ENCODE peak calls at places on chromosomes 16 and 17, in nine cellular contexts. One of them, this sample, is unnamed.

GRCh38 chr16:53089434-53090270 is 34.9 kb downstream of the CHD9 start:
- DNase-seq in neural progenitor cell: peak; percentile 65
- DNase-seq in MM.1S: no peak
- DNase-seq in CD8-positive, alpha-beta T cell: no peak
- DNase-seq in endodermal cell: no peak
- DNase-seq in lower lobe of right lung: no peak
- DNase-seq in ovary: no peak
- DNase-seq in ascending aorta: no peak
- DNase-seq in fibroblast of lung: peak; percentile 32
- DNase-seq in this sample: no peak

GRCh38 chr17:77506371-77506991 is 365.7 kb downstream of the SEC14L1 start:
- DNase-seq in neural progenitor cell: no peak
- DNase-seq in ascending aorta: no peak
- DNase-seq in ovary: no peak
- DNase-seq in endodermal cell: peak; percentile 54
- DNase-seq in CD8-positive, alpha-beta T cell: no peak
- DNase-seq in fibroblast of lung: no peak
- DNase-seq in lower lobe of right lung: no peak
- DNase-seq in MM.1S: no peak
- DNase-seq in this sample: no peak

GRCh38 chr17:78484300-78485159 is 92.7 kb downstream of the DNAH17 start:
- DNase-seq in endodermal cell: peak; percentile 95
- DNase-seq in ascending aorta: no peak
- DNase-seq in lower lobe of right lung: peak; percentile 57
- DNase-seq in fibroblast of lung: no peak
- DNase-seq in MM.1S: no peak
- DNase-seq in neural progenitor cell: peak; percentile 69
- DNase-seq in CD8-positive, alpha-beta T cell: peak; percentile 58
- DNase-seq in ovary: no peak
- DNase-seq in this sample: no peak

GRCh38 chr16:80667925-80668324 is 127.1 kb downstream of the DYNLRB2 start:
- DNase-seq in endodermal cell: no peak
- DNase-seq in MM.1S: no peak
- DNase-seq in CD8-positive, alpha-beta T cell: no peak
- DNase-seq in lower lobe of right lung: no peak
- DNase-seq in ovary: no peak
- DNase-seq in neural progenitor cell: peak; percentile 8
- DNase-seq in fibroblast of lung: no peak
- DNase-seq in ascending aorta: no peak
- DNase-seq in this sample: no peak

GRCh38 chr16:10210979-10211378 is 28.8 kb upstream of the GRIN2A start:
- DNase-seq in fibroblast of lung: no peak
- DNase-seq in MM.1S: no peak
- DNase-seq in ascending aorta: no peak
- DNase-seq in neural progenitor cell: no peak
- DNase-seq in ovary: no peak
- DNase-seq in endodermal cell: no peak
- DNase-seq in CD8-positive, alpha-beta T cell: no peak
- DNase-seq in lower lobe of right lung: no peak
- DNase-seq in this sample: no peak

GRCh38 chr17:75733471-75733870 is 12.2 kb downstream of the ITGB4 start:
- DNase-seq in endodermal cell: peak; percentile 42
- DNase-seq in ascending aorta: no peak
- DNase-seq in neural progenitor cell: no peak
- DNase-seq in CD8-positive, alpha-beta T cell: no peak
- DNase-seq in ovary: no peak
- DNase-seq in MM.1S: no peak
- DNase-seq in fibroblast of lung: no peak
- DNase-seq in lower lobe of right lung: no peak
- DNase-seq in this sample: no peak

GRCh38 chr17:28279411-28279810 is 39.6 kb upstream of the TMEM97 start:
- DNase-seq in neural progenitor cell: no peak
- DNase-seq in ovary: no peak
- DNase-seq in endodermal cell: no peak
- DNase-seq in lower lobe of right lung: no peak
- DNase-seq in MM.1S: no peak
- DNase-seq in ascending aorta: no peak
- DNase-seq in fibroblast of lung: no peak
- DNase-seq in CD8-positive, alpha-beta T cell: no peak
- DNase-seq in this sample: no peak

GRCh38 chr17:78689029-78689428 is 93.0 kb downstream of the CYTH1 start:
- DNase-seq in ovary: no peak
- DNase-seq in CD8-positive, alpha-beta T cell: no peak
- DNase-seq in MM.1S: no peak
- DNase-seq in lower lobe of right lung: no peak
- DNase-seq in fibroblast of lung: no peak
- DNase-seq in neural progenitor cell: no peak
- DNase-seq in ascending aorta: no peak
- DNase-seq in endodermal cell: no peak
- DNase-seq in this sample: no peak

GRCh38 chr16:24036614-24037013 is 200.8 kb downstream of the PRKCB start:
- DNase-seq in fibroblast of lung: peak; percentile 42
- DNase-seq in endodermal cell: peak; percentile 79
- DNase-seq in ovary: no peak
- DNase-seq in CD8-positive, alpha-beta T cell: peak; percentile 14
- DNase-seq in MM.1S: peak; percentile 40
- DNase-seq in lower lobe of right lung: no peak
- DNase-seq in neural progenitor cell: peak; percentile 61
- DNase-seq in ascending aorta: no peak
- DNase-seq in this sample: no peak

GRCh38 chr17:82238562-82239201 is 9.8 kb downstream of the SLC16A3 start:
- DNase-seq in ovary: peak; percentile 77
- DNase-seq in endodermal cell: peak; percentile 75
- DNase-seq in lower lobe of right lung: peak; percentile 94
- DNase-seq in ascending aorta: no peak
- DNase-seq in CD8-positive, alpha-beta T cell: peak; percentile 45
- DNase-seq in fibroblast of lung: peak; percentile 76
- DNase-seq in neural progenitor cell: no peak
- DNase-seq in MM.1S: no peak
- DNase-seq in this sample: no peak

GRCh38 chr16:72561-73537 is at the start of gene RHBDF1:
- DNase-seq in CD8-positive, alpha-beta T cell: no peak
- DNase-seq in ovary: peak; percentile 77
- DNase-seq in endodermal cell: peak; percentile 92
- DNase-seq in lower lobe of right lung: peak; percentile 72
- DNase-seq in MM.1S: peak; percentile 45
- DNase-seq in fibroblast of lung: peak; percentile 55
- DNase-seq in neural progenitor cell: peak; percentile 90
- DNase-seq in ascending aorta: no peak
- DNase-seq in this sample: no peak

GRCh38 chr16:71540-72341 is 690 bp downstream of the RHBDF1 start:
- DNase-seq in MM.1S: no peak
- DNase-seq in neural progenitor cell: peak; percentile 79
- DNase-seq in ascending aorta: no peak
- DNase-seq in fibroblast of lung: peak; percentile 74
- DNase-seq in endodermal cell: peak; percentile 95
- DNase-seq in lower lobe of right lung: peak; percentile 77
- DNase-seq in ovary: peak; percentile 79
- DNase-seq in CD8-positive, alpha-beta T cell: no peak
- DNase-seq in this sample: no peak

GRCh38 chr16:75580-76501 is 2.2 kb upstream of the MPG start:
- DNase-seq in CD8-positive, alpha-beta T cell: no peak
- DNase-seq in fibroblast of lung: peak; percentile 93
- DNase-seq in ovary: peak; percentile 91
- DNase-seq in ascending aorta: peak; percentile 43
- DNase-seq in MM.1S: no peak
- DNase-seq in neural progenitor cell: peak; percentile 54
- DNase-seq in endodermal cell: peak; percentile 90
- DNase-seq in lower lobe of right lung: peak; percentile 84
- DNase-seq in this sample: no peak

GRCh38 chr16:74437-75318 is 2.2 kb upstream of the RHBDF1 start:
- DNase-seq in MM.1S: no peak
- DNase-seq in endodermal cell: peak; percentile 89
- DNase-seq in neural progenitor cell: no peak
- DNase-seq in CD8-positive, alpha-beta T cell: no peak
- DNase-seq in lower lobe of right lung: no peak
- DNase-seq in ovary: no peak
- DNase-seq in ascending aorta: no peak
- DNase-seq in fibroblast of lung: no peak
- DNase-seq in this sample: no peak

DNA sequence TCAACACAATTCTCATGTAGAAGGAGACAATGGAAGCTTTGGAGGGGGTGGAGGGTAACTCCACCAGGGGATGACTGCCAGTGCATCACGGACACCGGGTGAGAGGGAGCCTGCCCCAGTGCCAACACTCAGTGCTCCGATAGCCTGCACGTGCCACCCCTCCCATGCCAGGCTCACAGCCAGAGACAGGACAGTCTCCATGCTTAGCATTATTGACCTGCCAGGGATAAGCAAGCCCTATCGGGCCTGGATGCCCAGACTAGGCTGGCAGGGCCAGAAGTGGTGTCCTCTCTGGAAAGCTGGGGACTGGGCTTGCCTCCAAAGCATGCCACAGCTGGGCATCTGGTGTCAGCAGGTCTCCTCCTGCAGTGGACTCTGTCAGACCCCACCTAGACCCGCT is 1.6 kb upstream of the RHBDF1 start:
- DNase-seq in neural progenitor cell: no peak
- DNase-seq in lower lobe of right lung: no peak
- DNase-seq in fibroblast of lung: no peak
- DNase-seq in ascending aorta: no peak
- DNase-seq in endodermal cell: no peak
- DNase-seq in ovary: no peak
- DNase-seq in CD8-positive, alpha-beta T cell: no peak
- DNase-seq in MM.1S: no peak
- DNase-seq in this sample: no peak
- H3K27ac ChIP-seq in neural progenitor cell: no peak overlapping the region
- H3K27ac ChIP-seq in lower lobe of right lung: peak overlapping the region; percentile 83
- H3K27ac ChIP-seq in fibroblast of lung: no peak overlapping the region
- H3K27ac ChIP-seq in ascending aorta: peak overlapping the region; percentile 100
- H3K27ac ChIP-seq in endodermal cell: no peak overlapping the region
- H3K27ac ChIP-seq in ovary: peak overlapping the region; percentile 97
- H3K27ac ChIP-seq in CD8-positive, alpha-beta T cell: no peak overlapping the region
- H3K27ac ChIP-seq in MM.1S: no peak overlapping the region
- H3K27ac ChIP-seq in this sample: no peak overlapping the region

GRCh38 chr16:48534601-48535340 is 75.2 kb downstream of the N4BP1 start:
- DNase-seq in fibroblast of lung: no peak
- DNase-seq in endodermal cell: no peak
- DNase-seq in ovary: no peak
- DNase-seq in neural progenitor cell: no peak
- DNase-seq in lower lobe of right lung: no peak
- DNase-seq in MM.1S: no peak
- DNase-seq in ascending aorta: no peak
- DNase-seq in CD8-positive, alpha-beta T cell: no peak
- DNase-seq in this sample: no peak
- TF ChIP-seq CTCF in fibroblast of lung: no peak
- TF ChIP-seq CTCF in endodermal cell: peak; percentile 15
- TF ChIP-seq CTCF in ovary: no peak
- TF ChIP-seq CTCF in neural progenitor cell: no peak
- TF ChIP-seq CTCF in lower lobe of right lung: no peak
- TF ChIP-seq CTCF in MM.1S: no peak
- TF ChIP-seq CTCF in ascending aorta: no peak
- TF ChIP-seq CTCF in CD8-positive, alpha-beta T cell: no peak
- TF ChIP-seq CTCF in this sample: no peak

GRCh38 chr17:69090365-69090764 is 29.6 kb upstream of the ABCA9 start:
- DNase-seq in endodermal cell: no peak
- DNase-seq in ascending aorta: no peak
- DNase-seq in ovary: no peak
- DNase-seq in fibroblast of lung: peak; percentile 27
- DNase-seq in lower lobe of right lung: no peak
- DNase-seq in MM.1S: no peak
- DNase-seq in CD8-positive, alpha-beta T cell: no peak
- DNase-seq in neural progenitor cell: no peak
- DNase-seq in this sample: no peak

GRCh38 chr17:69088643-69089200 is 28.0 kb upstream of the ABCA9 start:
- DNase-seq in fibroblast of lung: no peak
- DNase-seq in neural progenitor cell: no peak
- DNase-seq in MM.1S: no peak
- DNase-seq in CD8-positive, alpha-beta T cell: no peak
- DNase-seq in lower lobe of right lung: no peak
- DNase-seq in ovary: no peak
- DNase-seq in ascending aorta: no peak
- DNase-seq in endodermal cell: no peak
- DNase-seq in this sample: no peak

GRCh38 chr17:69093995-69094394 is 33.3 kb upstream of the ABCA9 start:
- DNase-seq in MM.1S: no peak
- DNase-seq in fibroblast of lung: no peak
- DNase-seq in ascending aorta: no peak
- DNase-seq in ovary: no peak
- DNase-seq in CD8-positive, alpha-beta T cell: no peak
- DNase-seq in neural progenitor cell: no peak
- DNase-seq in endodermal cell: no peak
- DNase-seq in lower lobe of right lung: no peak
- DNase-seq in this sample: no peak

GRCh38 chr17:69098635-69099034 is 37.9 kb upstream of the ABCA9 start:
- DNase-seq in endodermal cell: no peak
- DNase-seq in CD8-positive, alpha-beta T cell: no peak
- DNase-seq in neural progenitor cell: no peak
- DNase-seq in ascending aorta: no peak
- DNase-seq in ovary: no peak
- DNase-seq in fibroblast of lung: no peak
- DNase-seq in lower lobe of right lung: no peak
- DNase-seq in MM.1S: no peak
- DNase-seq in this sample: no peak

GRCh38 chr17:69093279-69093789 is 32.6 kb upstream of the ABCA9 start:
- DNase-seq in ovary: no peak
- DNase-seq in ascending aorta: no peak
- DNase-seq in endodermal cell: no peak
- DNase-seq in CD8-positive, alpha-beta T cell: no peak
- DNase-seq in lower lobe of right lung: no peak
- DNase-seq in fibroblast of lung: peak; percentile 47
- DNase-seq in neural progenitor cell: no peak
- DNase-seq in MM.1S: no peak
- DNase-seq in this sample: no peak
- H3K4me1 ChIP-seq in ovary: peaks cover 2% of the 10 kb centered on the region
- H3K4me1 ChIP-seq in ascending aorta: no peaks in the 10 kb centered on the region
- H3K4me1 ChIP-seq in endodermal cell: no peaks in the 10 kb centered on the region
- H3K4me1 ChIP-seq in CD8-positive, alpha-beta T cell: no peaks in the 10 kb centered on the region
- H3K4me1 ChIP-seq in lower lobe of right lung: no peaks in the 10 kb centered on the region
- H3K4me1 ChIP-seq in fibroblast of lung: no peaks in the 10 kb centered on the region
- H3K4me1 ChIP-seq in neural progenitor cell: no peaks in the 10 kb centered on the region
- H3K4me1 ChIP-seq in MM.1S: no peaks in the 10 kb centered on the region
- H3K4me1 ChIP-seq in this sample: no peaks in the 10 kb centered on the region

GRCh38 chr17:869567-870530 is 87.7 kb downstream of the MRM3 start:
- DNase-seq in MM.1S: no peak
- DNase-seq in ascending aorta: no peak
- DNase-seq in lower lobe of right lung: no peak
- DNase-seq in endodermal cell: peak; percentile 67
- DNase-seq in CD8-positive, alpha-beta T cell: no peak
- DNase-seq in neural progenitor cell: no peak
- DNase-seq in fibroblast of lung: peak; percentile 60
- DNase-seq in ovary: no peak
- DNase-seq in this sample: no peak

GRCh38 chr17:864315-864714 is 82.2 kb downstream of the MRM3 start:
- DNase-seq in endodermal cell: no peak
- DNase-seq in CD8-positive, alpha-beta T cell: no peak
- DNase-seq in lower lobe of right lung: no peak
- DNase-seq in ovary: no peak
- DNase-seq in ascending aorta: no peak
- DNase-seq in neural progenitor cell: no peak
- DNase-seq in fibroblast of lung: no peak
- DNase-seq in MM.1S: no peak
- DNase-seq in this sample: no peak

GRCh38 chr17:866568-867087 is 84.5 kb downstream of the MRM3 start:
- DNase-seq in fibroblast of lung: no peak
- DNase-seq in lower lobe of right lung: no peak
- DNase-seq in ascending aorta: no peak
- DNase-seq in ovary: no peak
- DNase-seq in CD8-positive, alpha-beta T cell: no peak
- DNase-seq in endodermal cell: no peak
- DNase-seq in neural progenitor cell: no peak
- DNase-seq in MM.1S: no peak
- DNase-seq in this sample: no peak

GRCh38 chr17:869067-869466 is 86.9 kb downstream of the MRM3 start:
- DNase-seq in MM.1S: no peak
- DNase-seq in ovary: peak; percentile 72
- DNase-seq in CD8-positive, alpha-beta T cell: no peak
- DNase-seq in ascending aorta: peak; percentile 28
- DNase-seq in lower lobe of right lung: no peak
- DNase-seq in neural progenitor cell: no peak
- DNase-seq in fibroblast of lung: peak; percentile 78
- DNase-seq in endodermal cell: no peak
- DNase-seq in this sample: peak; percentile 47

GRCh38 chr17:867896-868489 is 85.8 kb downstream of the MRM3 start:
- DNase-seq in CD8-positive, alpha-beta T cell: no peak
- DNase-seq in endodermal cell: no peak
- DNase-seq in MM.1S: no peak
- DNase-seq in neural progenitor cell: no peak
- DNase-seq in ovary: no peak
- DNase-seq in lower lobe of right lung: no peak
- DNase-seq in fibroblast of lung: no peak
- DNase-seq in ascending aorta: no peak
- DNase-seq in this sample: no peak
- H3K27ac ChIP-seq in CD8-positive, alpha-beta T cell: no peak overlapping the region
- H3K27ac ChIP-seq in endodermal cell: no peak overlapping the region
- H3K27ac ChIP-seq in MM.1S: no peak overlapping the region
- H3K27ac ChIP-seq in neural progenitor cell: no peak overlapping the region
- H3K27ac ChIP-seq in ovary: peak overlapping the region; percentile 66
- H3K27ac ChIP-seq in lower lobe of right lung: peak overlapping the region; percentile 58
- H3K27ac ChIP-seq in fibroblast of lung: no peak overlapping the region
- H3K27ac ChIP-seq in ascending aorta: no peak overlapping the region
- H3K27ac ChIP-seq in this sample: no peak overlapping the region

This sample was measured in thoracic aorta.